ENCODE peak calls at places on chromosomes 11 and 22, in four cellular contexts. B is tibial nerve, I is lung, C is fibroblast of mammary gland. L is an unnamed sample.

GRCh38 chr11:134643519-134644042 is 231.5 kb upstream of the B3GAT1 start:
- DNase-seq in B (no peak), I (no peak), C (no peak), L (no peak)

GRCh38 chr11:36306888-36307287 is 10.8 kb downstream of the PRR5L start:
- DNase-seq in C (peak), I (no peak), B (peak), L (peak)

GRCh38 chr11:117684111-117684510 is 112.9 kb downstream of the DSCAML1 start:
- DNase-seq in B (no peak), C (no peak), I (no peak), L (no peak)

GRCh38 chr22:38766076-38766777 is 10.4 kb upstream of the SUN2 start:
- DNase-seq in I (no peak), C (peak), B (peak), L (peak)

GRCh38 chr11:73528420-73528819 is 69.5 kb downstream of the FAM168A start:
- DNase-seq in I (no peak), C (no peak), B (no peak), L (no peak)

GRCh38 chr11:18203723-18204122 is 31.1 kb downstream of the MRGPRX4 start:
- DNase-seq in B (no peak), C (peak), I (no peak), L (peak)

GRCh38 chr11:76602431-76602861 is 68.1 kb downstream of the LRRC32 start:
- DNase-seq in B (no peak), I (no peak), C (peak), L (peak)

GRCh38 chr22:50294319-50294656 is 13.2 kb downstream of the PLXNB2 start:
- DNase-seq in C (no peak), B (no peak), I (no peak), L (no peak)

GRCh38 chr22:40310081-40310770 is 36.1 kb upstream of the ADSL start:
- DNase-seq in I (no peak), C (peak), B (peak), L (peak)

GRCh38 chr11:123580557-123581275 is 73.7 kb downstream of the SCN3B start:
- DNase-seq in I (peak), B (no peak), C (peak), L (peak)

GRCh38 chr22:38435010-38435409 is 20.0 kb downstream of the KCNJ4 start:
- DNase-seq in I (no peak), B (no peak), C (no peak), L (no peak)

GRCh38 chr11:20010861-20011225 is 149.4 kb downstream of the DBX1 start:
- DNase-seq in B (no peak), C (no peak), I (no peak), L (no peak)

GRCh38 chr22:49207008-49207775 is 620.5 kb downstream of the BRD1 start:
- DNase-seq in I (no peak), C (no peak), B (no peak), L (no peak)

GRCh38 chr22:24009227-24010017 is 1.7 kb upstream of the CABIN1 start:
- DNase-seq in B (no peak), I (no peak), C (no peak), L (no peak)

GRCh38 chr11:72579816-72580647 is 94.2 kb downstream of the PDE2A start:
- DNase-seq in I (no peak), B (no peak), C (no peak), L (no peak)

GRCh38 chr11:762421-763072 is 14.7 kb downstream of the GATD1 start:
- DNase-seq in C (peak), B (no peak), I (peak), L (peak)

GRCh38 chr11:71472357-71472885 is 19.4 kb downstream of the NADSYN1 start:
- DNase-seq in C (no peak), B (no peak), I (no peak), L (no peak)

GRCh38 chr11:73003083-73003482 is 139.0 kb downstream of the FCHSD2 start:
- DNase-seq in I (no peak), B (no peak), C (no peak), L (no peak)

GRCh38 chr11:33531743-33532181 is 168.9 kb downstream of the C11orf91 start:
- DNase-seq in B (no peak), I (no peak), C (peak), L (peak)

GRCh38 chr11:131685206-131685605 is 314.8 kb downstream of the NTM start:
- DNase-seq in B (no peak), C (no peak), I (no peak), L (no peak)

GRCh38 chr11:85685131-85685819 is 720 bp downstream of the CCDC89 start:
- DNase-seq in I (no peak), C (peak), B (no peak), L (peak)

GRCh38 chr11:92707173-92707619 is 262.3 kb upstream of the MTNR1B start:
- DNase-seq in I (no peak), B (peak), C (no peak), L (peak)

GRCh38 chr11:8090756-8091155 is 9.7 kb downstream of the TUB start:
- DNase-seq in I (no peak), C (peak), B (peak), L (peak)

GRCh38 chr22:32478994-32479393 is 4.4 kb downstream of the FBXO7 start:
- DNase-seq in I (no peak), B (no peak), C (peak), L (no peak)

GRCh38 chr22:32636884-32637283 is 162.3 kb downstream of the FBXO7 start:
- DNase-seq in I (no peak), C (no peak), B (no peak), L (no peak)

GRCh38 chr11:102806296-102806695 is 8.3 kb upstream of the MMP1 start:
- DNase-seq in I (no peak), B (no peak), C (no peak), L (peak)

GRCh38 chr11:57599381-57599780 is 1.9 kb downstream of the SERPING1 start:
- DNase-seq in C (peak), B (no peak), I (no peak), L (peak)

GRCh38 chr22:37419916-37420655 is 7.2 kb downstream of the ELFN2 start:
- DNase-seq in C (no peak), B (no peak), I (no peak), L (no peak)

GRCh38 chr11:112617977-112618829 is 343.0 kb upstream of the NCAM1 start:
- DNase-seq in B (no peak), I (no peak), C (no peak), L (no peak)

GRCh38 chr22:24554316-24555159 is at the start of gene GUCD1:
- DNase-seq in B (no peak), I (no peak), C (peak), L (peak)

GRCh38 chr11:61335355-61335710 is 2.3 kb downstream of the TKFC start:
- DNase-seq in C (no peak), B (no peak), I (no peak), L (no peak)
- H3K4me3 ChIP-seq in C (no peak), B (no peak), I (no peak), L (no peak)

GRCh38 chr11:65041206-65042035 is at the start of gene SAC3D1:
- DNase-seq in B (no peak), C (peak), I (no peak), L (no peak)
- TF ChIP-seq CTCF in B (no peak), C (no peak), I (no peak), L (no peak)

DNA sequence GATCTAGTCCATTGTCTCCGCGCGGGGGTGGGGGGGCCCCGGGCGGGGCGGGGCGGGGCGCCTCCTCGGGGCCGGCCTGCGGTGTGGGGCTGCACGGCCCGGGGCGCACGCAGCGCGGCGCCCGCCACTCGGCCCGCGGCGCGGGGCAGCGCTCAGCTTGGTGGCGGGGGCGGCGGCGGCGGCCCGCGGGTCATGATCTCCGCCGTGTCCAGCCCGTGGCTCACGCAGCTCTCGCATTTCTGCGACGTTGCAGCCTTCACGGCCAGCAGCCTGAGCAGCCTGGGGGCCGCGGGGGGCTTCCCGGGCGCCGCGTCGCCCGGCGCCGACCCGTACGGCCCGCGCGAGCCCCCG is at the start of gene TBX1:
- DNase-seq in B (no peak), I (no peak), C (no peak), L (no peak)
- H3K4me3 ChIP-seq in B (no peak), I (no peak), C (peak), L (no peak)

GRCh38 chr11:125350206-125351044 is 145.6 kb downstream of the FEZ1 start:
- DNase-seq in B (no peak), C (no peak), I (no peak), L (no peak)
- TF ChIP-seq CTCF in B (no peak), C (no peak), I (no peak), L (no peak)

GRCh38 chr11:120386318-120386717 is 50.1 kb downstream of the ARHGEF12 start:
- DNase-seq in C (no peak), I (no peak), B (no peak), L (no peak)

GRCh38 chr11:120384476-120384875 is 48.3 kb downstream of the ARHGEF12 start:
- DNase-seq in I (no peak), B (no peak), C (no peak), L (no peak)

GRCh38 chr11:120383518-120384155 is 47.4 kb downstream of the ARHGEF12 start:
- DNase-seq in I (no peak), C (no peak), B (no peak), L (no peak)

GRCh38 chr11:120385690-120386089 is 49.5 kb downstream of the ARHGEF12 start:
- DNase-seq in C (no peak), I (no peak), B (no peak), L (no peak)

DNA sequence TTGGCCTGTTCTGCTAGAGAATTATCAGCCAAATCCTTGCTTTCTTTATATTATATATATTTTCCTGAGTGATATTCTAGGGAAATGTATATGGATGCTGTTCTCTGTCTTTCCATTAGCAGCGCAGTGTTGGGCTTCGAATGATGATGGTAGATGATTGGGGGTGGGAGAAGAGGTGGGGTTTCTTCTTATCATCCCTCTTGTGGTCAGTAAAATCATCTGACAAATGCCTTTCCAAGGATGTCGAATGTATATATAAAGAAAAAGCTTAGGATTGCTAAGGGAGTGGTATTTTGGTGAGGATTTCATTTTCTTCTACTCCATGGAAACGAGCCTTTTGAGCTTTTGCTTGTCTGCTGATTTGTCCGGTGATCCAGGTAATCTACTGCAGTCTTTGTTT is 48.9 kb downstream of the ARHGEF12 start:
- DNase-seq in C (no peak), I (no peak), B (no peak), L (no peak)
- H3K4me3 ChIP-seq in C (no peak), I (no peak), B (no peak), L (no peak)

DNA sequence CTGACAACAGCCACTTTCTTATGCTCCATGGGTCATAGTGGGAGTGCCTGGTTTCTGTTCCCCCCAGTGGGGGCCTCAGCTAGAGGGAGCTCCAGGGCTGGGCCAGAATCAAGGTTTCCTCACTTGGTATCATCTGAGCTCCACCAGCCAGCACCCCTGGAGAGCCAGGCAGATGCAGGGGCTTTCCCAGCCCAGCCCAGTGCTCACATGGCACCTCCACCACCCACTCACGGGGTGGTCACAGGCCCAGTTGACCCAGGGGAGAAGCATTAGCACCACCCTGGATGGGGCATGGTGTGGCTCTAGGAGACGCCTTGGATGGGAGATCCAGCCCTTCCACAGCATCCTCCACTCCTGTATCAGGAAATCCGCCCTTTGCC is 24.1 kb upstream of the WNT7B start:
- DNase-seq in B (no peak), I (no peak), C (no peak), L (no peak)
- TF ChIP-seq CTCF in B (no peak), I (no peak), C (peak), L (peak)

DNA sequence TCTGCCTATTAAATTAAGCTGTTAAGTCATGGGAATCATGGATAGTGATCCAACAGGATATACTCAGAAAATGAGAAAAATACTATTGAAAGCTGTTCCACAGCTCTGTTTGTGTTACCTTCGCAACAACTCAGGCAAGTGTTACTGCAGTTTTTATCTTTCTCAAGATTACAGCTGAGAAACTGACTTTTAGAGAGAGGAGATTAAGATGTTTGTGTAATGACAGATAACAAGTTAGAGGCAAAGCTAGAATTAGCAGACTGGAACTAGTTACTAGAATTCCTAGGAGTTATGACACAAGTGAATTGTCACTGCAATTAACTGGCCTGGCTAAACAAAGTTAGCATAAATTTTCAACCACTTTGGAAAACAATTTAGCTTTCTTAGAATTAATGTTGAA is 1.6 kb downstream of the SLN start:
- DNase-seq in I (no peak), C (no peak), B (no peak), L (no peak)
- H3K4me3 ChIP-seq in I (no peak), C (no peak), B (no peak), L (no peak)

L was measured in fibroblast of pulmonary artery.